ENCODE peak calls at places on chromosomes 11 and 22, in seven cellular contexts. I is K562, R is HepG2, H is SK-N-SH, B is H1, K is GM12892, Z is GM12878. Y is an unnamed sample.

GRCh38 chr22:47796128-47796908 is 1033.9 kb downstream of the TBC1D22A start:
- DNase-seq in K (no peak), I (no peak), R (no peak), Z (no peak), H (no peak), B (no peak), Y (no peak)

GRCh38 chr11:99068832-99069231 is 48.1 kb downstream of the CNTN5 start:
- DNase-seq in Z (no peak), I (no peak), B (no peak), H (no peak), K (no peak), R (no peak), Y (no peak)

GRCh38 chr11:131910491-131911387 is 540.3 kb downstream of the NTM start:
- DNase-seq in Z (no peak), R (no peak), K (peak), I (no peak), B (peak), H (peak), Y (no peak)

GRCh38 chr11:96875772-96876171 is 486.0 kb downstream of the JRKL start:
- DNase-seq in H (peak), K (no peak), Z (no peak), R (no peak), I (no peak), B (no peak), Y (no peak)

GRCh38 chr11:124075841-124076571 is 34.9 kb upstream of the OR10G7 start:
- DNase-seq in H (peak), B (no peak), Z (no peak), R (no peak), I (no peak), K (no peak), Y (peak)

GRCh38 chr11:91299980-91300379 is 924.6 kb upstream of the FAT3 start:
- DNase-seq in Z (peak), B (no peak), K (no peak), I (no peak), H (no peak), R (no peak), Y (no peak)

GRCh38 chr11:114892381-114893197 is 214.3 kb downstream of the NXPE2 start:
- DNase-seq in Z (no peak), R (no peak), K (no peak), H (peak), B (peak), I (peak), Y (peak)

GRCh38 chr11:2086239-2087040 is 52.7 kb downstream of the IGF2 start:
- DNase-seq in Z (no peak), H (no peak), R (no peak), B (no peak), I (no peak), K (no peak), Y (no peak)

GRCh38 chr22:17928391-17928790 is 96.0 kb downstream of the MICAL3 start:
- DNase-seq in I (no peak), K (no peak), Z (no peak), B (no peak), R (no peak), H (no peak), Y (no peak)

GRCh38 chr22:45329536-45329936 is 19.8 kb downstream of the FAM118A start:
- DNase-seq in K (no peak), H (peak), R (no peak), B (no peak), Z (no peak), I (no peak), Y (no peak)

GRCh38 chr11:20020716-20021115 is 139.6 kb downstream of the DBX1 start:
- DNase-seq in R (no peak), K (no peak), H (no peak), B (no peak), Z (no peak), I (no peak), Y (no peak)

GRCh38 chr22:39932166-39932565 is 28.0 kb upstream of the TMA7B start:
- DNase-seq in B (no peak), Z (no peak), R (no peak), K (no peak), H (no peak), I (no peak), Y (no peak)

DNA sequence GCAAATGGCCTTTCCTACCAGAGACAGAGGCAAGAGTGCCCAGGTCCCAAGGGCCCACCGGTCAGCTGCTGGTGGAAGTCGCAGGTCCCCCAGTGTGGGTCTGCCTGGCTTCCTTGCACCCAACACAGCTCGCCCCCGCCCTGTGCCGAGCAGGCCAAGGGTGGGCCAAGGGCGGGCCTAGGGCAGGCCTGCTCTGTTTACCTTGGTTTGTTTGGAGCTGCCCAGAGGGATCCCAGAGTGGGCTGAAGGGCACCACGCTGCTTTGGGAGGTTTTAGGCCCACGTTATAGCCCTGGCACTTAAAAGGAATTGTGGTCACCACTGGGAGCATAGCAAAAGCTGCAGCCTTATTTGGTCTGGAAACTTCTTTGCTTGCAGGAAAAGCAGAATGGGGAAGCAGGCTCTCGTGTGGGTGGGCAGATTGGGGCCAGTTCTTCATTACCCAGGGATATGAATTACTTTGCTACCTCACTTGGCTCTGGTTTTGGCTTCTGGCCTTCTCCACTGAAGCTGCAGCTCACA is 38.0 kb downstream of the MRGPRD start:
- DNase-seq in K (no peak), R (no peak), Z (no peak), H (no peak), B (no peak), I (no peak), Y (no peak)
- TF ChIP-seq TAF1 in K (no peak), R (no peak), Z (no peak), H (no peak), B (no peak), I (no peak), Y (no peak)

GRCh38 chr11:70699294-70700221 is 301.2 kb downstream of the CTTN start:
- DNase-seq in R (peak), B (no peak), H (peak), Z (no peak), K (no peak), I (peak), Y (no peak)
- TF ChIP-seq TAF1 in R (no peak), B (no peak), H (no peak), Z (no peak), K (no peak), I (no peak), Y (no peak)

GRCh38 chr11:104164028-104164520 is at the start of gene PDGFD:
- DNase-seq in I (peak), B (peak), R (peak), H (peak), K (peak), Z (no peak), Y (peak)

GRCh38 chr11:104159356-104159755 is 4.6 kb downstream of the PDGFD start:
- DNase-seq in B (no peak), I (no peak), H (no peak), Z (no peak), K (no peak), R (no peak), Y (no peak)

GRCh38 chr11:104161751-104162450 is 2.0 kb downstream of the PDGFD start:
- DNase-seq in K (no peak), Z (no peak), B (no peak), I (no peak), R (no peak), H (no peak), Y (no peak)

GRCh38 chr11:104165014-104165413 is 1.1 kb upstream of the PDGFD start:
- DNase-seq in Z (no peak), K (no peak), I (no peak), B (no peak), H (no peak), R (no peak), Y (no peak)

GRCh38 chr11:104163100-104164027 is 583 bp downstream of the PDGFD start:
- DNase-seq in R (no peak), K (no peak), Z (no peak), B (peak), H (peak), I (no peak), Y (no peak)
- TF ChIP-seq TAF1 in R (no peak), K (no peak), Z (no peak), B (no peak), H (no peak), I (no peak), Y (no peak)

GRCh38 chr11:30019481-30019880 is 2.7 kb upstream of the KCNA4 start:
- DNase-seq in Z (no peak), B (no peak), K (no peak), H (no peak), I (no peak), R (no peak), Y (no peak)
- TF ChIP-seq TAF1 in Z (no peak), B (no peak), K (no peak), H (no peak), I (no peak), R (no peak), Y (no peak)

GRCh38 chr22:23089633-23090032 is 19.3 kb downstream of the GNAZ start:
- DNase-seq in I (no peak), Z (no peak), B (no peak), K (no peak), H (no peak), R (no peak), Y (no peak)

GRCh38 chr22:23086263-23086662 is 15.9 kb downstream of the GNAZ start:
- DNase-seq in B (no peak), I (no peak), Z (no peak), K (no peak), R (no peak), H (no peak), Y (no peak)

GRCh38 chr22:23089010-23089409 is 18.7 kb downstream of the GNAZ start:
- DNase-seq in H (no peak), B (no peak), I (no peak), R (no peak), Z (no peak), K (no peak), Y (no peak)

GRCh38 chr22:23086787-23087186 is 16.5 kb downstream of the GNAZ start:
- DNase-seq in B (no peak), K (no peak), Z (no peak), I (peak), H (no peak), R (no peak), Y (no peak)

GRCh38 chr22:23088199-23088604 is 17.9 kb downstream of the GNAZ start:
- DNase-seq in B (peak), K (no peak), Z (no peak), H (no peak), I (peak), R (no peak), Y (no peak)
- TF ChIP-seq TAF1 in B (no peak), K (no peak), Z (no peak), H (no peak), I (no peak), R (no peak), Y (no peak)

DNA sequence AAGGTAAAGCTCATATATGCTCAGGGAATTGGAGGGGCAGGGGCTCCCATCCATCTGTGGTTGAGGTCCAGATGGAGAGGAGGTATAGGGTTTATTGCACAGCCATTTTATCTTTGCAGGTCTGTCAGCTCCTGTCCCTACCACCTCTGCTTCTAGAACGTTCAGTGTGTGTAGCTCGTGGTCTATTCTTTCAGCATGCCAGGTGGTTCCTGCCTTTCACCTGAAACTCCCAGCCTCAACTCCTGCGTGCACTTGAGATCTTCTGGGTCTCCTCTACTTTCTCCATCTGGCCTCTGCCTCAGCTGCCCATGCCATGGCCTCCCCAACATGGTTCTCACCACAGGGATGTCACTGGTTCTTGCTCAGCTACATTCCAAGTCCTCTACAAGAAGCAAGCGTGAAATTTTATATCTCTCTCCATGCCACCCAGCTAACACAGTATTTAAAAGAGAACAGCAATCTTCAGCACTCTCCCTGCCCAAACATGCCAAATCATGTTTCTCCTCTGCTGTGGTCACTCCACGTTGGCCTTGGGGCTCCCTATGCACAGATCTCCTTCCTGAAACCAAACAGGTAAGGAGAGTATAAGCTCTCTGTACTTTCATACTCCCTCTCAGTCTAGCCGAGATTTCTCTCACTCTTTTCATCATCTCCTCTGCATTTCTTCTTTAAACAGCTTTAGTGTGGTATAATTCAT is 157.8 kb upstream of the TRPC6 start:
- DNase-seq in R (no peak), H (no peak), I (no peak), K (no peak), Z (no peak), B (no peak), Y (no peak)
- TF ChIP-seq TAF1 in R (no peak), H (no peak), I (no peak), K (no peak), Z (no peak), B (no peak), Y (no peak)

GRCh38 chr11:126968915-126969314 is 31.7 kb downstream of the KIRREL3 start:
- DNase-seq in I (peak), R (no peak), K (no peak), Z (no peak), B (peak), H (no peak), Y (no peak)

GRCh38 chr11:126969865-126970479 is 30.6 kb downstream of the KIRREL3 start:
- DNase-seq in Z (no peak), H (peak), K (no peak), I (peak), R (no peak), B (no peak), Y (no peak)

GRCh38 chr11:126965331-126965730 is 35.2 kb downstream of the KIRREL3 start:
- DNase-seq in I (no peak), H (no peak), B (no peak), Z (no peak), K (no peak), R (no peak), Y (no peak)

GRCh38 chr11:126973051-126973450 is 27.5 kb downstream of the KIRREL3 start:
- DNase-seq in H (no peak), Z (no peak), K (no peak), R (no peak), B (no peak), I (no peak), Y (no peak)

DNA sequence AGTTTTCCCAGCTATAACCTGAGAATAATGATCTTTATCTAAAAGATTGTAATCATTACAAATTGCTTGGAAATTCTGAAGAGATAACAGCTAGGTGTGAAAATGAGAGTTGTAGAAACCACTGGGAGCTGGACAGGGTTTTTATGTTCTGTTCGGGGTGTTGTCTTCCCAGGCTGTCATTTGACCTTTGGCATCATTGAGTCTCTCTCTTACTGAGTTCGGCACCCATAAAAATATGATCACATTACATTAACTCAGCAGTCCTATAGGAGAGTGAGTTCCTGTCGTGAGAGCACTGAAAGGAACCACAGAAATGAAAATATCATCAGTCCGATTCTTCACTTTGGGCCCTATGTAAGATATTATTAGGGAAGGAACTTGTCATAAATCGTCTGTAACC is 29.3 kb downstream of the KIRREL3 start:
- DNase-seq in Z (no peak), I (no peak), K (no peak), B (no peak), R (no peak), H (no peak), Y (no peak)
- TF ChIP-seq TAF1 in Z (no peak), I (no peak), K (no peak), B (no peak), R (no peak), H (no peak), Y (no peak)

DNA sequence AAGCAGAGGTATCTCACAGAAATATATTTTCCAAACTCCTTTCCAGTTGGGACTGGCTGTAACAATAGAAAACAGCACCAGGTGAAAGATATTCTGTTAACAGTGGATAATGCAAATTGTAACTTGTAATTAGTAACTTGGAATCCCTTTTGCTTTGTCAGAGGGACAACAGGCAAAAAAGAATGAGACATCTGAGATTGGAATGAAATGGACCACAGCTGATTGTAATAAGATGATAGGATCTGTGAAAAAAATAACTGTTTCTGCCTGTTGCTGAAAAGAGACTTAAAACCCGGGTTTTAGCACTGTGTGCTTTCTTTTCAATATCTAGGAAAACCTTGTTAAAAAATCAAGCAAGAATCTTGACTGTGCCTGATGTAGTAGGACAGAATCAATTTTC is 655.7 kb downstream of the METTL15 start:
- DNase-seq in K (no peak), H (no peak), R (no peak), B (no peak), I (no peak), Z (no peak), Y (no peak)
- TF ChIP-seq TAF1 in K (no peak), H (no peak), R (no peak), B (no peak), I (no peak), Z (no peak), Y (no peak)

Y was measured in GM12891.